ENCODE peak calls at places on chromosomes 6 and 20, in eight cellular contexts. U is lower lobe of right lung; W is heart right ventricle; T is CD8-positive, alpha-beta T cell; K is tibial artery; E is adipocyte; D is gastrocnemius medialis; Q is WERI-Rb-1. I is an unnamed sample.

GRCh38 chr6:53244958-53245357 is 96.3 kb upstream of the GCM1 start:
- DNase-seq in W (no peak), U (peak; percentile 67), E (peak; percentile 4), T (no peak), Q (no peak), K (no peak), D (no peak), I (peak; percentile 94)

GRCh38 chr20:53057579-53057978 is 85.4 kb downstream of the TSHZ2 start:
- DNase-seq in D (no peak), T (no peak), E (no peak), Q (no peak), K (no peak), U (no peak), W (no peak), I (no peak)

GRCh38 chr6:28537509-28538140 is 11.9 kb downstream of the GPX5 start:
- DNase-seq in E (no peak), U (no peak), W (no peak), T (no peak), K (no peak), Q (no peak), D (no peak), I (no peak)

GRCh38 chr6:149580880-149581279 is 14.7 kb downstream of the GINM1 start:
- DNase-seq in D (no peak), T (no peak), U (no peak), K (no peak), E (no peak), Q (no peak), W (no peak), I (no peak)

GRCh38 chr6:12536416-12536815 is 180.2 kb upstream of the PHACTR1 start:
- DNase-seq in W (no peak), K (no peak), Q (no peak), U (no peak), T (no peak), D (no peak), E (no peak), I (no peak)

GRCh38 chr20:31603822-31604566 is 1.1 kb upstream of the ID1 start:
- DNase-seq in Q (peak; percentile 100), E (peak; percentile 98), U (peak; percentile 97), K (peak; percentile 97), W (peak; percentile 97), D (peak; percentile 97), T (peak; percentile 60), I (peak; percentile 86)

GRCh38 chr6:41595166-41595565 is 43.1 kb upstream of the MDFI start:
- DNase-seq in T (no peak), Q (no peak), E (no peak), U (no peak), D (no peak), W (no peak), K (no peak), I (no peak)

GRCh38 chr6:160010067-160010466 is 41.2 kb downstream of the IGF2R start:
- DNase-seq in U (no peak), Q (no peak), W (peak; percentile 74), K (peak; percentile 51), E (peak; percentile 60), D (peak; percentile 63), T (no peak), I (no peak)

GRCh38 chr6:4662886-4663285 is 113.3 kb upstream of the CDYL start:
- DNase-seq in E (no peak), T (no peak), W (no peak), K (no peak), D (no peak), Q (no peak), U (no peak), I (no peak)

GRCh38 chr20:52859156-52859887 is 112.8 kb upstream of the TSHZ2 start:
- DNase-seq in D (no peak), E (no peak), K (no peak), T (no peak), Q (no peak), W (peak; percentile 15), U (no peak), I (no peak)

GRCh38 chr6:130620338-130620781 is 206.8 kb upstream of the SMLR1 start:
- DNase-seq in Q (no peak), K (no peak), W (no peak), D (no peak), E (peak; percentile 36), U (no peak), T (no peak), I (no peak)

DNA sequence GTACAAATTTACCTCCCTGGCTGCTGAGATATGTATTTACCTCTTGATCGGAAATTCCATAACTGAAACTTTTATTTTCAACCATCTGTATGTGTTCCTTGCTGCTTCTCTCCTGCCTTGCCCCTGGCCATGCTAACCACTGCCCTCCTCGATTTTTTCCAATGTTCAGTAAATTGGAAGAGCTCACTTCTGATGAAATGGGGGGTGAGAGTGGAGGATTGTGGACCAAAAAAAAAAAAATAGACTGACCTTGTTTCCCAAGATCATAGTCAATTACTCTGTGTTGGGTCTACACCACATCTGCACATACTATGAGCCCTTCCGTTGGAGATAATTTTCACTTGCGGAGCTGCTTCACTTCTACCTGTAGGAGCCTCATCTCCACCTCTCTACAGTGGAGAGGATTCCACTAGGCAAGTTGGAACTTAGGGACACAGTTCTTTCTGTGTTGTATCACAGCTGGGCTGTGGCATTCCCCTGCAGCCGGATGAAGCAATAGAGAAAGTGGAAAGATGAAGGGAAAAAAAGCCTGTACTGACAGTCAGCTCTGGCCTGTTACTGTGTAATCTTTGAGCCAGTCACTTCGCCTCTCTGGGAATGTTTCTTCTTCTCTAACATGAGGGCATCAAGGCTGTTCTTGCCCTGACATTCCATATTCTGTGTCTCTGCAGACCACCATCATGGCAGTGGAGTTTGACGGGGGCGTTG is 1.6 kb downstream of the PSMB9 start:
- DNase-seq in Q (no peak), D (no peak), E (no peak), K (no peak), T (no peak), U (no peak), W (no peak), I (no peak)
- H3K36me3 ChIP-seq in Q (no peaks in the 10 kb centered on the region), D (no peaks in the 10 kb centered on the region), E (peaks cover 15% of the 10 kb centered on the region), K (peaks cover 3% of the 10 kb centered on the region), T (peaks cover 29% of the 10 kb centered on the region), U (peaks cover 61% of the 10 kb centered on the region), W (no peaks in the 10 kb centered on the region), I (peaks cover 33% of the 10 kb centered on the region)

DNA sequence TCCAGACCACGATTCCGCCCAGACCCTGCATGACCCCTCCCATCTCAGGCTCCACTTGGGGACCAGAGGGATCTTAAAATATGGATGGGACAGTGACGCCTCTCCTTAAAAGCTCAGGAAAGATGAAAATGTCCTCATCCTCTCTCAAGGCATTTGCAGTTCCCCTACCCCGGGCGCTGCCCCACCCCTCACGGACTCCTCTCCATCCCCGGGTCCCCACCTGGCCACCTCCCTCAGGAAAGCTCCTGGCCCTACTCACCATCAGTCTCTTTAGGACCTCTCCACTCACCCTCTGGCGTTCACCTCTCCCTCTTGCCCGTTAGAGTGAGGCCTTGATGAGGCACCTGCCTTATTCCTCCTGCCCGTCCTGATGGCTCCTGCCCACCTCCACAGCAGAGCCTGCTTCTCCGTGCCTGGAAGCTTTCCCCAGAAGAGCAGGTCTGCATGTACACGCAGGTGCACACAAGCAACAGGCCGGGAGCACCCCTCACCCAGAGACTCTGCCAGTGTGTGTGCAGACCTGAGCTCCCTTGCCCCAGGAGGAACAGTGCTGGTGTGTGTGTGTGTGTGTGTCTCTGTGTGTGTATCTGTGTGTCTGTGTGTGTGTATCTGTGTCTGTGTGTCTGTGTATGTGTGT is 105.6 kb upstream of the NXT1 start:
- DNase-seq in K (no peak), W (no peak), Q (no peak), U (no peak), T (no peak), D (no peak), E (no peak), I (no peak)
- H3K36me3 ChIP-seq in K (no peaks in the 10 kb centered on the region), W (no peaks in the 10 kb centered on the region), Q (no peaks in the 10 kb centered on the region), U (no peaks in the 10 kb centered on the region), T (no peaks in the 10 kb centered on the region), D (no peaks in the 10 kb centered on the region), E (no peaks in the 10 kb centered on the region), I (no peaks in the 10 kb centered on the region)

GRCh38 chr20:50096237-50096636 is 16.7 kb downstream of the UBE2V1 start:
- DNase-seq in Q (no peak), W (no peak), K (no peak), D (no peak), E (no peak), T (no peak), U (no peak), I (no peak)

GRCh38 chr20:50099121-50099520 is 13.8 kb downstream of the UBE2V1 start:
- DNase-seq in T (no peak), D (no peak), K (no peak), E (no peak), W (no peak), U (no peak), Q (no peak), I (no peak)

GRCh38 chr20:50099565-50099991 is 13.4 kb downstream of the UBE2V1 start:
- DNase-seq in Q (no peak), E (no peak), K (no peak), T (no peak), U (no peak), D (no peak), W (no peak), I (no peak)

GRCh38 chr20:50100552-50100951 is 12.4 kb downstream of the UBE2V1 start:
- DNase-seq in K (no peak), Q (no peak), T (no peak), E (peak; percentile 33), W (no peak), D (no peak), U (no peak), I (no peak)

GRCh38 chr20:50098259-50098658 is 14.7 kb downstream of the UBE2V1 start:
- DNase-seq in E (no peak), T (no peak), D (no peak), K (no peak), W (no peak), Q (no peak), U (no peak), I (peak; percentile 21)
- H3K36me3 ChIP-seq in E (peaks cover 40% of the 10 kb centered on the region), T (peaks cover 11% of the 10 kb centered on the region), D (no peaks in the 10 kb centered on the region), K (peaks cover 26% of the 10 kb centered on the region), W (no peaks in the 10 kb centered on the region), Q (peaks cover 46% of the 10 kb centered on the region), U (peaks cover 39% of the 10 kb centered on the region), I (peaks cover 16% of the 10 kb centered on the region)

DNA sequence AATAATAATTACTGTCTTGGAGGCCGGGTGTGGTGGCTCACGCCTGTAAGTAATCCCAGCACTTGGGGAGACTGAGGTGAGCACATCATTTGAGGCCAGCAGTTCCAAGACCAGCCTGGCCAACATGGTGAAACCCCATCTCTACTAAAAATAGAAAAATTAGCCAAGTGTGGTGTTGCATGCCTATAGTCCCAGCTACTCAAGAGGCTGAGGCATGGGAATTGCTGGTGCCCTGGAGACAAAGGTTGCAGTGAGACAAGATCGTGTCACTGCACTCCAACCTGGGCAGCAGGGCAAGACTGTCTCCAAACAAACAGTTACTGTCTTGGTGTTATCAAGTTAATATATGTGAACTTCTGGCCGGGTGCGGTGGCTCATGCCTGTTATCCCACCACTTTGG is 4.9 kb downstream of the RRP36 start:
- DNase-seq in T (no peak), W (no peak), U (no peak), Q (no peak), E (no peak), K (no peak), D (peak; percentile 81), I (no peak)
- H3K36me3 ChIP-seq in T (peaks cover 34% of the 10 kb centered on the region), W (peaks cover 11% of the 10 kb centered on the region), U (peaks cover 69% of the 10 kb centered on the region), Q (peaks cover 87% of the 10 kb centered on the region), E (peaks cover 61% of the 10 kb centered on the region), K (peaks cover 62% of the 10 kb centered on the region), D (no peaks in the 10 kb centered on the region), I (peaks cover 46% of the 10 kb centered on the region)

I was measured in Karpas-422.